ENCODE peak calls at places on chromosomes 11 and 22, in six cellular contexts. O is Panc1; H is effector memory CD4-positive, alpha-beta T cell; D is tibial nerve; C is PC-9; Y is CD8-positive, alpha-beta T cell. V is an unnamed sample.

GRCh38 chr11:4641501-4641900 is 2.3 kb upstream of the OR51E1 start:
- DNase-seq in O (no peak), H (no peak), D (no peak), C (no peak), Y (no peak), V (no peak)

GRCh38 chr11:62853279-62853965 is 14.0 kb upstream of the WDR74 start:
- DNase-seq in O (no peak), H (no peak), D (no peak), C (no peak), Y (no peak), V (no peak)

GRCh38 chr11:82003671-82004148 is 730.0 kb downstream of the FAM181B start:
- DNase-seq in O (no peak), H (no peak), D (no peak), C (no peak), Y (no peak), V (no peak)

GRCh38 chr11:10407055-10407454 is 48.0 kb upstream of the AMPD3 start:
- DNase-seq in O (peak), H (no peak), D (no peak), C (peak), Y (no peak), V (no peak)

GRCh38 chr11:25566298-25567200 is 765.4 kb upstream of the ANO3 start:
- DNase-seq in O (no peak), H (no peak), D (peak), C (peak), Y (no peak), V (peak)

GRCh38 chr11:65452806-65453490 is 30.4 kb downstream of the NEAT1 start:
- DNase-seq in O (no peak), H (no peak), D (no peak), C (peak), Y (no peak), V (no peak)

GRCh38 chr11:125170406-125171031 is 6.0 kb downstream of the PKNOX2 start:
- DNase-seq in O (no peak), H (no peak), D (peak), C (no peak), Y (no peak), V (no peak)

GRCh38 chr11:17479284-17480214 is 2.9 kb upstream of the ABCC8 start:
- DNase-seq in O (no peak), H (no peak), D (no peak), C (peak), Y (no peak), V (no peak)

GRCh38 chr11:44957051-44957515 is 6.4 kb upstream of the TP53I11 start:
- DNase-seq in O (no peak), H (no peak), D (no peak), C (no peak), Y (no peak), V (no peak)

GRCh38 chr22:49608228-49608627 is 219.4 kb downstream of the BRD1 start:
- DNase-seq in O (no peak), H (no peak), D (no peak), C (no peak), Y (no peak), V (no peak)

GRCh38 chr22:16960884-16961249 is 47.2 kb downstream of the GAB4 start:
- DNase-seq in O (no peak), H (no peak), D (no peak), C (no peak), Y (no peak), V (no peak)

GRCh38 chr11:73716153-73717056 is 44.5 kb downstream of the RAB6A start:
- DNase-seq in O (no peak), H (no peak), D (no peak), C (no peak), Y (no peak), V (no peak)

GRCh38 chr11:112801286-112802088 is 159.7 kb upstream of the NCAM1 start:
- DNase-seq in O (no peak), H (no peak), D (no peak), C (no peak), Y (no peak), V (no peak)

GRCh38 chr22:30453731-30454510 is 17.9 kb downstream of the SEC14L3 start:
- DNase-seq in O (no peak), H (no peak), D (no peak), C (no peak), Y (no peak), V (no peak)

GRCh38 chr11:1926156-1927031 is 6.9 kb downstream of the TNNT3 start:
- DNase-seq in O (no peak), H (no peak), D (no peak), C (no peak), Y (no peak), V (no peak)

GRCh38 chr11:43802509-43802908 is 78.1 kb upstream of the ALKBH3 start:
- DNase-seq in O (no peak), H (no peak), D (no peak), C (no peak), Y (no peak), V (no peak)

GRCh38 chr22:20264614-20265452 is 3.3 kb downstream of the RTN4R start:
- DNase-seq in O (no peak), H (no peak), D (no peak), C (no peak), Y (no peak), V (no peak)

GRCh38 chr11:96090711-96091110 is 166.8 kb upstream of the MTMR2 start:
- DNase-seq in O (no peak), H (no peak), D (no peak), C (no peak), Y (no peak), V (no peak)

GRCh38 chr11:60281482-60281881 is 1.0 kb downstream of the MS4A4A start:
- DNase-seq in O (no peak), H (no peak), D (no peak), C (no peak), Y (no peak), V (no peak)

GRCh38 chr11:46367916-46368267 is 13.6 kb upstream of the MDK start:
- DNase-seq in O (no peak), H (no peak), D (no peak), C (no peak), Y (no peak), V (no peak)
- H3K27ac ChIP-seq in O (no peak), H (no peak), D (peak), C (no peak), Y (no peak), V (no peak)

DNA sequence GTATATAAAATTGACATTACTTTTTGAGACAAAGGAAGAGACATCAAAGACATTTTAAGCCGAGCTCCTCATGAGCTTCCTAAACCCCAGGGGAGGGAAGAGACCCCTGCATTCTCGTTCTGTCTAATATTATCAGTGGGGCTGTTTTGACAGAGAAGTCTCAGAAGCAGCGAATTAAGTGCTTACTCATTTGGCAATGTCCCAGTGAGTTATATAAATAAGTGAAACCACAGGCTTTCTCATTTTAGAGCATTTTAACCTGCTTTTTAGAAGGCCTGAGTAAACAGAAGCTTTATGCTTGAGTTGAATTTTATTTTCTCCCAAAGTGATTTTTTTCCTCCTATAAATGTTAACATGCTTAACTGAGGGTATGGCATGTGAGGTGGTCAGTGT is 23.2 kb upstream of the C1QTNF4 start:
- DNase-seq in O (no peak), H (no peak), D (no peak), C (no peak), Y (no peak), V (no peak)
- H3K27ac ChIP-seq in O (no peak), H (no peak), D (peak), C (no peak), Y (no peak), V (peak)

DNA sequence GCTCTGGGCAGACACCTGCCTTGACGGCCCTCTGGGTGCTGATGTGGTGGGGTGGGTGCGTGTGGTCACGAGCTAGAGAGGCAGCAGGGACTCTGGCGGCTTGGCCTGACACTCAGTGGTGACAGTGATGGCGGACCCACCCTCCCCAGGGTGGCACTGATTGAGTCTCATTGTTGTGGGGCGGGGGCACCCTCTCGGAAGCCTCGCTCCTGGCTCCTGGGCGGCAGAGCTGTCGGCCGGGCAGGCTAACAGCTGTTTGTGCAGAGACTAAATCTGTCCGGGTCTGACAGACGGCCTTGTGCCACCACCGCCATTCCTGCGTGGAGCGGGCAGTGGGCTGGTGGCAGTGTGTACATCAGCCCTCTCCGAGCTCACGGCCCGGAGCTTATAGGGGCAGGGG is 15.6 kb downstream of the FLRT1 start:
- DNase-seq in O (no peak), H (no peak), D (no peak), C (no peak), Y (no peak), V (no peak)
- H3K27ac ChIP-seq in O (no peak), H (no peak), D (peak), C (no peak), Y (no peak), V (no peak)

GRCh38 chr11:129208863-129209262 is 16.7 kb upstream of the ARHGAP32 start:
- DNase-seq in O (no peak), H (no peak), D (no peak), C (no peak), Y (no peak), V (no peak)

GRCh38 chr11:129209891-129210830 is 18.0 kb upstream of the ARHGAP32 start:
- DNase-seq in O (no peak), H (no peak), D (no peak), C (no peak), Y (no peak), V (no peak)

GRCh38 chr11:129211397-129211796 is 19.3 kb upstream of the ARHGAP32 start:
- DNase-seq in O (no peak), H (no peak), D (no peak), C (no peak), Y (no peak), V (no peak)

GRCh38 chr11:129213261-129213660 is 21.1 kb upstream of the ARHGAP32 start:
- DNase-seq in O (no peak), H (no peak), D (no peak), C (no peak), Y (no peak), V (no peak)

GRCh38 chr11:129210831-129211181 is 18.7 kb upstream of the ARHGAP32 start:
- DNase-seq in O (no peak), H (no peak), D (no peak), C (no peak), Y (no peak), V (no peak)
- H3K27ac ChIP-seq in O (no peak), H (no peak), D (no peak), C (no peak), Y (no peak), V (no peak)

GRCh38 chr11:68386331-68386978 is 74.1 kb downstream of the LRP5 start:
- DNase-seq in O (no peak), H (no peak), D (no peak), C (no peak), Y (no peak), V (no peak)

GRCh38 chr11:68385128-68385527 is 72.7 kb downstream of the LRP5 start:
- DNase-seq in O (no peak), H (no peak), D (no peak), C (no peak), Y (no peak), V (no peak)

GRCh38 chr11:68390315-68390714 is 70.2 kb upstream of the PPP6R3 start:
- DNase-seq in O (no peak), H (no peak), D (no peak), C (no peak), Y (no peak), V (no peak)

GRCh38 chr11:68388595-68389198 is 71.9 kb upstream of the PPP6R3 start:
- DNase-seq in O (no peak), H (no peak), D (no peak), C (no peak), Y (no peak), V (no peak)

GRCh38 chr11:68387840-68388239 is 72.7 kb upstream of the PPP6R3 start:
- DNase-seq in O (no peak), H (no peak), D (no peak), C (no peak), Y (no peak), V (no peak)
- H3K27ac ChIP-seq in O (no peak), H (no peak), D (no peak), C (no peak), Y (no peak), V (no peak)

DNA sequence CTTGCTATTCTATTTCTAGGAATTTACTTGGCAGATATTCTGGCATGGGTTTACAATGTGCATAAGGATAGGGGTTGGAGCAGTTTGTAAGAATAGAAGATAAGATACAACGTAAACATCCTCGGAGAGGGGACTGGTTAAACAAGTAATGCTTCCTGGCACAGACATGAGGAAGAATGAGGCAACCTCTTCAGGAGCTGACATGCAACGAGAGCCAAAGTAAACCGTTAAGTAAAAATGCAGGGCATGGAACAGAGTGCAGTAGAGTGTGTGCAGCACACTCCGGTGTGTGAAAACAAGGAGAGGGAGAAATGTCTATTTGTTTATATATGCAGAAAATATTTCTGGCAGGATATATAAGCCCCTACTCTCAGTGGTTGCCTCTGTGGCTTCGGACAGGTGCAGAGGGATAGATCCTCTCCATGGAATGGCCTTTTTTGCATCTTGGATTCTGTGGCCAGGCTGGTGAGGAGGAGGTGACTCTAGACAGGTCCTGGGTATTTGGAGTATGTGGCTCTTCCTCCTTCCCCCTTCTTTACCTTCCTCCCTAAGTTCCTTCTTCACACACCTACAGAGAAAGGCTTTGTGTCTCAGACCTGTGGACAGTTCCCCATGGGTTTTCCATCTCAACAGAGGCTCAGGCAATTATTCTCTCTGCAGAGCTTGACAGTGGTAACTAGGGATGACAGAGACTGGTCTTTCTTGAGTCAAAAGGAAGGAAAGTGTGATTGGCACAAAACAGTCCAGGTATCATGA is 2.5 kb downstream of the RAB36 start:
- DNase-seq in O (no peak), H (no peak), D (no peak), C (peak), Y (no peak), V (no peak)
- H3K27ac ChIP-seq in O (no peak), H (no peak), D (no peak), C (no peak), Y (no peak), V (no peak)

GRCh38 chr11:122721201-122721963 is 65.9 kb downstream of the UBASH3B start:
- DNase-seq in O (no peak), H (no peak), D (no peak), C (no peak), Y (no peak), V (no peak)
- H3K27ac ChIP-seq in O (no peak), H (no peak), D (no peak), C (peak), Y (no peak), V (no peak)

GRCh38 chr22:18991828-18992442 is 55.8 kb upstream of the PRODH start:
- DNase-seq in O (no peak), H (no peak), D (no peak), C (no peak), Y (no peak), V (no peak)
- H3K27ac ChIP-seq in O (no peak), H (no peak), D (no peak), C (no peak), Y (no peak), V (no peak)

DNA sequence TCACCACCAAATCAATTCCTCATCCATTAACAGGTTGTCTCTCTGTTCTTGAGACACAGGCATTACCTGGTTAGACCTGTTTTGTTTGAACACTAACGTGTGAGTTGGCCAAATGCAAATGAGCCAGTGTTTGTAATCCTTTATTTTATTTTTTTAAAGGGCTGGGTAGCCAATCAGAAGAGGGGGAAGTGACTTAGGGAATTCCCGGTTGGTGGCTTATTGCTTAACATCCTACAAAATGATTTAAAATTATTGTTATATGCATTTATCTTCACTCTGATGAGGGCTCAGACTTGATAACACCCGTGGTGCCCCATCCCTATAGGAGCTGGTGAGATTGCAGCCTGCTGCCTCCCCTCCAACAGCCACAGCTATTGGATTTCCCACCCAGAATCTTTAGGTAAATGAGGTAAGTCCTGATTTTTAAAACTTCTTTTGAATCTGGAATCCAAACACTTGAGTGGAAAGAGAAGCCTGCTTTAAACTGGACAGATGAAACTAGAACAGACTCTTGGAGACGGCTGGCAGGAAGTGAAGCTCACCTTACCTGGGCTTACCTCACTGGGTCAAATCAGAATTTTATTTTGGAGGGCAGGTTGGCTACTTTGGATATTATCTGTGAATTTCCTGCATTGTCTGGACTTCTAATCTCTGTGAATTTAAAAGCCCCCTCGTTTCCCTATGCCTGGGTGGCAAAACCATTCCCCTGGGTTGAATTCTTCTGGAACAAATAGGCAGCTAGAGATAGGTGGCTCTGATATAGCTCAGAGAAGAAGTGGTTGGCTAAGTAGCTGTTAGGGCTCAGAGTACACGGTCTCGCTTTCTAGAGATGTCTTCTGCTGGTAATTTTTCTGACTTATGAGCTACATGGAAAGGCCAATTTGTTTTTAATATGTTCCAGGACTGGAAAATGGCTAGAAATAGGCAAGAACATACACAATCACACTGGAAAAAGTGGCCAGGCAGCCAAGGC is at the start of gene EHF:
- DNase-seq in O (no peak), H (no peak), D (no peak), C (peak), Y (no peak), V (no peak)
- H3K27ac ChIP-seq in O (no peak), H (no peak), D (no peak), C (peak), Y (no peak), V (no peak)